ENCODE peak calls at places on chromosomes 11 and 22, in nine cellular contexts. R, W, M, H, V, T, E, L and U are unnamed samples.

GRCh38 chr22:43883012-43883661 is 8.7 kb downstream of the PNPLA5 start:
- DNase-seq in T (peak; percentile 66), E (peak; percentile 52), W (peak; percentile 47), H (peak; percentile 69), M (peak; percentile 68), L (peak; percentile 77), V (peak; percentile 81), R (no peak), U (peak; percentile 83)

GRCh38 chr11:131025020-131025419 is 108.7 kb upstream of the SNX19 start:
- DNase-seq in L (peak; percentile 11), V (no peak), M (peak; percentile 58), E (no peak), R (no peak), W (no peak), T (peak; percentile 63), H (peak; percentile 63), U (peak; percentile 16)

GRCh38 chr11:8777907-8778767 is 95.5 kb downstream of the RPL27A start:
- DNase-seq in E (no peak), W (peak; percentile 50), T (no peak), R (no peak), L (no peak), V (no peak), M (peak; percentile 66), H (peak; percentile 29), U (peak; percentile 45)

GRCh38 chr11:125167292-125167953 is 2.9 kb downstream of the PKNOX2 start:
- DNase-seq in E (no peak), H (peak; percentile 55), M (peak; percentile 65), T (peak; percentile 76), R (no peak), W (peak; percentile 68), V (no peak), L (no peak), U (no peak)

GRCh38 chr11:92111291-92111690 is 113.3 kb upstream of the FAT3 start:
- DNase-seq in E (no peak), M (no peak), W (no peak), H (no peak), V (no peak), L (no peak), T (no peak), R (no peak), U (no peak)

GRCh38 chr11:67271548-67272284 is 5.4 kb downstream of the GRK2 start:
- DNase-seq in V (no peak), W (no peak), E (peak; percentile 67), H (no peak), L (no peak), M (no peak), T (no peak), R (peak; percentile 55), U (no peak)

GRCh38 chr11:3186166-3186953 is 21.2 kb upstream of the OSBPL5 start:
- DNase-seq in W (no peak), L (no peak), V (no peak), E (no peak), H (no peak), T (no peak), R (no peak), M (no peak), U (no peak)

GRCh38 chr22:26508148-26508547 is 4.1 kb downstream of the TFIP11 start:
- DNase-seq in E (no peak), L (no peak), V (no peak), M (no peak), T (no peak), H (no peak), W (no peak), R (no peak), U (no peak)

GRCh38 chr11:129314381-129314780 is 61.3 kb upstream of the BARX2 start:
- DNase-seq in R (no peak), T (no peak), L (no peak), M (no peak), W (no peak), H (no peak), V (no peak), E (no peak), U (no peak)

GRCh38 chr11:129313588-129314288 is 61.9 kb upstream of the BARX2 start:
- DNase-seq in H (peak; percentile 34), E (no peak), R (no peak), V (no peak), T (peak; percentile 68), L (no peak), M (peak; percentile 26), W (peak; percentile 42), U (no peak)

GRCh38 chr11:129316781-129317180 is 58.9 kb upstream of the BARX2 start:
- DNase-seq in E (no peak), L (no peak), V (no peak), M (no peak), W (no peak), T (no peak), H (no peak), R (no peak), U (no peak)

GRCh38 chr11:129315781-129316579 is 59.7 kb upstream of the BARX2 start:
- DNase-seq in V (peak; percentile 32), W (peak; percentile 89), T (no peak), R (peak; percentile 68), L (no peak), E (peak; percentile 81), H (no peak), M (no peak), U (no peak)

DNA sequence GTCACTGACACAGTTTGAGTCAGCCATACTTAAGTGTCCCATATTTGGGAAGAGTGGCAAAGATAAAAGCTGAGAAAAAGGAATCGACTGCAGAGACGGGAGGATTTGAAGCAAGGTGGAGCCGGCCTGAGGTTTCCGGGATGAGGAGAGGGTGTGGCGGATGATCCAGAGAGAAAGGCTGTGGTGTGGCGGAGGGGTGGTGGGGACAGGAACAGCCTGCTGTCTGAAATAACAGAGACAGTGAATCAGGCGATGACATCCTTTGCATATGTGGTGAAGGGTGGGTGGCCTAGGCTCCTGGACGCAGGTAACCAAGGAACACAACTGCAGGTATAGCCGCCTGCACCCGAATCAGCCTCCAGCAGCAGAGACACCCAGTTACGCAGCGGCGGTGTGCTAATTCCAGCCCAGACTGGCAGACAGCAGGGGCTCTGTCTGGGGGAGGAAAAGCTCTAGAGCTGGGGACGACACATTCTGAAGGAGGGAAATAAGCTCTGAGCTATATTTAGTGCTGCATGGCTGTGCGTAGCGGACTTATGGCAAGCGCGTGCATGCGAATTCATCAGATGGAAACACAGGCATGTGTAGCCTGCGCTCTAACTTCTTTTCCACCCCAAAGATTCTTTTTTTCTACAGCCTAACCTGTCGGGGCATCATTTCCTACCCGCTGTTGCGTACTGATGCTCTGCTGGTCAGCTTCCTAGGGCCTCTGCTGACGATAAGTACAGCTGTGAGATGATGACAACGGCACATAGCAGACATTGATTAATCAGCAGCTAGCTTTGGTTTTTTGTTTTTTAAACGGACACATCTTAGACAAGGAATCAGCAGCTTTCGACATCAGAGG is 62.7 kb upstream of the BARX2 start:
- DNase-seq in T (peak; percentile 46), E (no peak), R (no peak), M (no peak), H (peak; percentile 26), V (no peak), L (no peak), W (no peak), U (no peak)
- TF ChIP-seq CTCF in T (no peak), E (no peak), R (no peak), M (no peak), H (no peak), V (no peak), L (no peak), W (no peak), U (no peak)

DNA sequence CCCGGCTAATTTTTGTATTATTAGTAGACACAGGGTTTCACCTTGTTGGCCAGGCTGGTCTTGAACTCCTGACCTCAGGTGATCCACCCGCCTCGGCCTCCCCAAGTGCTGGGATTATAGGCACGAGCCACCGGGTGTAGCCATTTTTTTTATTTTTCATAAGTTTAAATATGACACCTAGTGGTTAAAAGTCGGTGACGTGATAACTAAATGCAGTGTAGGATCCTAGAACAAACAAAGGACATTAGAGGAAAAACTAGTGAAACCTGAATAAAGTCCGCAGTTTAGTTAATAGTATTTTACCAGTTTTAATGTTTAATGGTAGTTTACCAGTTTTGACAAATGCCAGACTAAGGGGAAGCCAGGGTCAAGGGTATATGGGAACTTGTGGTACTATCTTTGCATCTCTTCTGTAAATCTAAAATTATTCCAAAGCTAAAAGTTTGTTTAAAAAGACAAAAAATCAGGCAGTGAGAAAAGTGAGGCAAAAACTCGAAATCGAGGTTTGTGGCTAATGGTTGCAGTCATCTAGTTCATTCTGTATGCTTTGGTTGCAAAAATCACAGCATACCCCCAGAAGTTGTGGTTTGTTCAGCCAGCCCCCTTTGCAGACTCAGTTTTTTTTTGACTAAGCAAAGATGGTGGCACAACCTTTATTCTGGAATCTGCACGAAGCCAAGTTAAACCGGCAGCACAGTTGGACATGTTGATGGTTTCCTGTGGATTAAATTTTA is 29.6 kb downstream of the TOM1 start:
- DNase-seq in L (no peak), V (no peak), T (no peak), H (no peak), R (no peak), M (no peak), E (no peak), W (no peak), U (no peak)
- TF ChIP-seq CTCF in L (no peak), V (no peak), T (no peak), H (no peak), R (no peak), M (no peak), E (no peak), W (no peak), U (no peak)

GRCh38 chr11:75576017-75576416 is 14.0 kb downstream of the SERPINH1 start:
- DNase-seq in T (no peak), L (no peak), E (no peak), W (no peak), H (no peak), M (no peak), V (no peak), R (no peak), U (no peak)

GRCh38 chr11:75572744-75573143 is 10.7 kb downstream of the SERPINH1 start:
- DNase-seq in R (no peak), V (no peak), E (no peak), M (no peak), H (no peak), L (no peak), T (no peak), W (no peak), U (no peak)

GRCh38 chr11:75577198-75577597 is 15.1 kb downstream of the SERPINH1 start:
- DNase-seq in H (no peak), W (peak; percentile 74), V (no peak), T (no peak), E (peak; percentile 75), L (peak; percentile 37), R (peak; percentile 69), M (no peak), U (peak; percentile 60)

GRCh38 chr11:75576445-75577049 is 14.5 kb downstream of the SERPINH1 start:
- DNase-seq in M (peak; percentile 46), L (peak; percentile 70), T (peak; percentile 82), H (peak; percentile 53), R (peak; percentile 88), E (peak; percentile 86), V (no peak), W (peak; percentile 42), U (peak; percentile 68)

DNA sequence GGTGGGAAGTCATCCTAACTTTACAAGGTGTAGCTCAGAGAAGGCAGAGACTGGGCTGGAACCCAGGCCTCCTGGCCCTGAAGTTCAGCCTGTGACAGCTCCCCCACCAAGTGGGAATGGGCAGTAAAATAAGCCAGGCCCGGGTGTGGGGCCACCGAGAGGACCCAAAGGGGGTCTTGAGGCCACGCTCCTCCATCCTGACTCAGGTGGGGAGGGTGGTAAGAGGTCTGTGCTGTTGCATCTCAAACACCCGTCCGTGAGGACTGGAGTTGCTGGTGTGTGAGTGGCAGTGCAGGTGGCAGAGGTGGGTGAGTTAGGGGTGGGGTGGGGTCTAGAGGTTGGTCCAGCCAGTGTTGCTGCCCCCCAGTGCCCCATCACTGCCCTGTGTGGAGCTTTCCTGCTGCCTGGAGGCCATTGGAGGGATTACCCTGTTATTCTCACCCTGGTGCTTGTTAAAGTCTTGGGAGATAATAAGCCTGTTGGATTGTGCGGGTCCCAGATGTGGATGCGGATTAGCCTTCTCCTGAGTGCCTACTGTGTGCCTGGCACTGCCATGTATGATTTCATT is 12.7 kb downstream of the SERPINH1 start:
- DNase-seq in V (no peak), L (no peak), E (no peak), W (no peak), T (no peak), M (no peak), R (no peak), H (no peak), U (no peak)
- TF ChIP-seq CTCF in V (peak; percentile 31), L (no peak), E (peak; percentile 9), W (no peak), T (peak; percentile 41), M (peak; percentile 52), R (peak; percentile 16), H (peak; percentile 39), U (no peak)

GRCh38 chr11:235998-236773 is at the start of gene SIRT3:
- DNase-seq in V (peak; percentile 73), W (peak; percentile 87), M (peak; percentile 79), H (peak; percentile 71), R (peak; percentile 89), L (peak; percentile 90), E (peak; percentile 92), T (peak; percentile 85), U (peak; percentile 98)
- TF ChIP-seq CTCF in V (no peak), W (peak; percentile 53), M (no peak), H (no peak), R (no peak), L (no peak), E (peak; percentile 17), T (no peak), U (no peak)